ENCODE peak calls at places on chromosomes 11 and 22, in six cellular contexts. L, A, Q, S, T and E are unnamed samples.

GRCh38 chr11:125036933-125037332 is 26.2 kb upstream of the SLC37A2 start:
- DNase-seq in Q (peak), S (peak), A (peak), T (no peak), L (no peak), E (no peak)

GRCh38 chr11:44928807-44929206 is 21.9 kb downstream of the TP53I11 start:
- DNase-seq in L (no peak), Q (no peak), T (peak), A (no peak), S (no peak), E (no peak)

GRCh38 chr11:32099516-32099915 is 8.6 kb downstream of the RCN1 start:
- DNase-seq in A (no peak), L (no peak), T (no peak), Q (no peak), S (no peak), E (no peak)

GRCh38 chr11:121649798-121650197 is 197.0 kb upstream of the SORL1-AS1 start:
- DNase-seq in L (no peak), S (no peak), A (no peak), Q (no peak), T (no peak), E (no peak)

GRCh38 chr11:46345131-46345597 is 2.1 kb upstream of the DGKZ start:
- DNase-seq in Q (no peak), S (no peak), T (peak), A (no peak), L (no peak), E (no peak)

GRCh38 chr22:36900880-36901279 is 12.5 kb upstream of the CSF2RB start:
- DNase-seq in Q (no peak), T (peak), L (no peak), A (no peak), S (no peak), E (no peak)

GRCh38 chr22:37742374-37743092 is 45.7 kb downstream of the TRIOBP start:
- DNase-seq in L (no peak), Q (peak), S (peak), A (peak), T (no peak), E (peak)

GRCh38 chr22:44870021-44870420 is 117.6 kb downstream of the ARHGAP8 start:
- DNase-seq in S (no peak), A (no peak), Q (peak), T (no peak), L (no peak), E (peak)

GRCh38 chr11:10847960-10848860 is 9.6 kb downstream of the ZBED5 start:
- DNase-seq in T (no peak), A (no peak), Q (no peak), L (no peak), S (no peak), E (no peak)

GRCh38 chr11:30581646-30582045 is 4.5 kb downstream of the MPPED2 start:
- DNase-seq in S (no peak), Q (no peak), L (no peak), T (no peak), A (no peak), E (no peak)

GRCh38 chr11:68931911-68932310 is 28.2 kb downstream of the IGHMBP2 start:
- DNase-seq in S (no peak), A (no peak), L (no peak), Q (no peak), T (no peak), E (no peak)

GRCh38 chr11:12807621-12808020 is 133.4 kb downstream of the TEAD1 start:
- DNase-seq in L (no peak), A (no peak), Q (no peak), S (no peak), T (no peak), E (peak)

GRCh38 chr11:113994077-113994954 is 19.4 kb downstream of the HTR3A start:
- DNase-seq in Q (no peak), T (peak), A (peak), S (no peak), L (no peak), E (no peak)

GRCh38 chr11:487571-488021 is 19.4 kb downstream of the RNH1 start:
- DNase-seq in S (no peak), L (no peak), Q (no peak), T (no peak), A (no peak), E (no peak)

GRCh38 chr11:28105869-28106268 is 2.1 kb downstream of the KIF18A start:
- DNase-seq in L (no peak), S (no peak), A (no peak), Q (no peak), T (no peak), E (peak)

GRCh38 chr11:76148941-76149613 is 57.2 kb downstream of the WNT11 start:
- DNase-seq in Q (peak), S (no peak), T (no peak), L (no peak), A (no peak), E (no peak)

GRCh38 chr11:9367551-9367950 is 16.9 kb upstream of the IPO7 start:
- DNase-seq in Q (no peak), L (no peak), T (no peak), A (no peak), S (no peak), E (no peak)

GRCh38 chr11:67700141-67700540 is 25.7 kb upstream of the ALDH3B2 start:
- DNase-seq in T (peak), L (no peak), A (no peak), Q (no peak), S (no peak), E (no peak)

GRCh38 chr11:98701541-98701940 is 319.2 kb upstream of the CNTN5 start:
- DNase-seq in L (no peak), S (no peak), Q (no peak), T (no peak), A (peak), E (no peak)

GRCh38 chr22:21876486-21877176 is 9.2 kb upstream of the MAPK1 start:
- DNase-seq in S (peak), A (no peak), Q (no peak), T (no peak), L (no peak), E (no peak)

GRCh38 chr11:102234779-102235439 is 82.4 kb upstream of the BIRC3 start:
- DNase-seq in T (no peak), S (no peak), A (peak), Q (no peak), L (no peak), E (no peak)

GRCh38 chr11:129435499-129436245 is 60.0 kb downstream of the BARX2 start:
- DNase-seq in A (no peak), S (no peak), L (no peak), Q (no peak), T (no peak), E (no peak)

GRCh38 chr11:11263238-11264030 is 89.6 kb downstream of the CSNK2A3 start:
- DNase-seq in Q (peak), T (no peak), S (no peak), L (no peak), A (no peak), E (no peak)

GRCh38 chr11:69131644-69132300 is 24.0 kb upstream of the SMIM38 start:
- DNase-seq in L (no peak), S (peak), Q (peak), T (peak), A (peak), E (peak)